ENCODE peak calls at places on chromosomes 6 and 20, in seven cellular contexts. N is astrocyte of the cerebellum, W is NB4, D is tibial nerve, X is neural progenitor cell, E is A549, P is foreskin fibroblast. I is an unnamed sample.

GRCh38 chr20:59515013-59515905 is 89.1 kb upstream of the PHACTR3 start:
- DNase-seq in P (peak; percentile 60), W (peak; percentile 47), E (peak; percentile 88), D (peak; percentile 65), X (peak; percentile 92), N (no peak), I (peak; percentile 92)

GRCh38 chr20:36575066-36575743 is 1.8 kb downstream of the TGIF2 start:
- DNase-seq in D (peak; percentile 38), E (peak; percentile 46), W (peak; percentile 66), N (peak; percentile 48), X (peak; percentile 36), P (peak; percentile 62), I (peak; percentile 46)

GRCh38 chr20:43722153-43722505 is 4.7 kb downstream of the GTSF1L start:
- DNase-seq in N (no peak), W (no peak), P (no peak), E (no peak), X (no peak), D (no peak), I (no peak)

GRCh38 chr20:47432251-47433210 is 69.2 kb upstream of the NCOA3 start:
- DNase-seq in D (no peak), N (no peak), P (peak; percentile 35), X (no peak), W (peak; percentile 81), E (no peak), I (no peak)

GRCh38 chr6:37535701-37536461 is 36.2 kb upstream of the CCDC167 start:
- DNase-seq in X (peak; percentile 75), P (no peak), W (no peak), E (no peak), D (no peak), N (no peak), I (peak; percentile 53)

GRCh38 chr6:128520436-128521301 is at the start of gene PTPRK:
- DNase-seq in D (peak; percentile 82), N (peak; percentile 83), P (peak; percentile 98), W (peak; percentile 42), E (peak; percentile 50), X (peak; percentile 97), I (peak; percentile 95)

GRCh38 chr6:54072708-54073313 is 38.4 kb upstream of the MLIP start:
- DNase-seq in P (no peak), W (no peak), E (no peak), D (no peak), X (no peak), N (no peak), I (no peak)

GRCh38 chr6:170206931-170207431 is 83.9 kb downstream of the DLL1 start:
- DNase-seq in W (no peak), D (no peak), P (no peak), E (no peak), X (no peak), N (no peak), I (no peak)

GRCh38 chr6:22765015-22765414 is 195.6 kb downstream of the HDGFL1 start:
- DNase-seq in E (no peak), X (no peak), W (no peak), P (peak; percentile 36), N (peak; percentile 22), D (no peak), I (no peak)

GRCh38 chr6:24910331-24910849 is 25.4 kb downstream of the RIPOR2 start:
- DNase-seq in D (no peak), X (peak; percentile 45), N (no peak), E (no peak), W (no peak), P (peak; percentile 52), I (peak; percentile 43)

GRCh38 chr6:34011298-34011697 is 134.6 kb downstream of the GRM4 start:
- DNase-seq in D (no peak), P (no peak), X (peak; percentile 52), W (no peak), E (no peak), N (no peak), I (peak; percentile 19)

GRCh38 chr6:161169690-161170089 is 104.2 kb downstream of the AGPAT4 start:
- DNase-seq in W (no peak), P (peak; percentile 90), X (no peak), D (peak; percentile 58), E (no peak), N (no peak), I (no peak)

GRCh38 chr6:150681992-150682391 is 82.3 kb downstream of the PLEKHG1 start:
- DNase-seq in P (no peak), X (no peak), N (no peak), E (no peak), W (no peak), D (no peak), I (no peak)

GRCh38 chr20:36752582-36752981 is 6.7 kb upstream of the NDRG3 start:
- DNase-seq in D (no peak), N (no peak), W (no peak), X (no peak), P (no peak), E (no peak), I (no peak)

GRCh38 chr6:25296980-25297379 is 17.8 kb downstream of the CARMIL1 start:
- DNase-seq in P (peak; percentile 71), N (no peak), E (no peak), X (no peak), D (peak; percentile 39), W (no peak), I (no peak)

GRCh38 chr6:35089935-35090505 is 51.1 kb downstream of the TCP11 start:
- DNase-seq in N (peak; percentile 94), D (no peak), E (no peak), X (no peak), P (peak; percentile 81), W (peak; percentile 52), I (no peak)

GRCh38 chr6:170173416-170173990 is 117.4 kb downstream of the DLL1 start:
- DNase-seq in X (no peak), E (no peak), W (no peak), N (no peak), D (no peak), P (no peak), I (peak; percentile 15)

GRCh38 chr20:51562334-51563140 is 20.0 kb upstream of the NFATC2 start:
- DNase-seq in P (peak; percentile 94), E (peak; percentile 65), X (peak; percentile 83), N (peak; percentile 96), W (peak; percentile 37), D (peak; percentile 88), I (peak; percentile 59)

GRCh38 chr20:51565298-51565697 is 22.8 kb upstream of the NFATC2 start:
- DNase-seq in E (no peak), X (no peak), N (no peak), D (no peak), P (no peak), W (no peak), I (no peak)

GRCh38 chr20:51562027-51562333 is 19.5 kb upstream of the NFATC2 start:
- DNase-seq in P (peak; percentile 51), D (no peak), W (peak; percentile 11), E (peak; percentile 26), N (no peak), X (no peak), I (no peak)

GRCh38 chr20:51563141-51563596 is 20.6 kb upstream of the NFATC2 start:
- DNase-seq in W (no peak), E (no peak), N (no peak), D (peak; percentile 38), P (no peak), X (no peak), I (no peak)

DNA sequence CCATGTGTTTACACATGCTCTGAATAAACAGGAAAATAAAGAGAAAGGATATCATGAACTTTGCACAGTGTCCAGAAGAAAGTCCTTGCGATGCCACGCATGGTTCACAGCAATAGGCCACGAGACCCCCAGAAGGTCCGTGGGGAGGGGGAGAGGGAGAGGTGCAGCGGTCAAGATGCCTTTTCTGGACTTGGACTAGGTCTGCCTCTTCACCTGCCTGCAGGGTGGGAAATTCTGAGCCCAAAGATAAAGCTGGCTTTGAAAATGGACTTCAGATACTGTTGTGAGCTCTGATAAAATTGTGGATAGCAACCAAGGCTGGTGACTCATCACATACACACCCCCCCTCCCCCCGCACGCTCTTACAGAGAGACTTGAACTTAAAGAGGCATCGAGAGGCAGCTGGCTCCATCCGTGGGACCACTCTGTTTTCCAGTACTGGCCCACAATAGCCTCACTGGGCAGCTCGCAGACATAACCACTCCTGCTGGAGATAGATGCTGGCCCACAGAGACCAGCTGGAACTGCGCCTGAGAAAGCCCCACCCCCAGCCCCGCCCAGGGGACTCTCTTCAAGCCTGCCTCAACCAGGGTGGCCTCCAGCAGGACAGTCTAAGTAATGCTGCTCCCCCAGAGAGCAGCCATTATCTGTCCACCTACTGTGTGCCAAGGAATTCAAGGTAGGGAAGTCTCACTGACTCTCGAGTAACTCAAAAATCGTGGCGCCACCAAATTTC is 21.2 kb upstream of the NFATC2 start:
- DNase-seq in X (peak; percentile 67), P (peak; percentile 88), W (peak; percentile 67), E (peak; percentile 81), N (peak; percentile 75), D (peak; percentile 64), I (peak; percentile 28)
- TF ChIP-seq CTCF in X (no peak), P (no peak), W (no peak), E (peak; percentile 7), N (no peak), D (no peak), I (no peak)

GRCh38 chr6:86707545-86708120 is 229.7 kb upstream of the HTR1E start:
- DNase-seq in N (no peak), X (no peak), P (no peak), W (no peak), D (no peak), E (no peak), I (no peak)

GRCh38 chr6:86712039-86712438 is 225.3 kb upstream of the HTR1E start:
- DNase-seq in E (no peak), N (no peak), W (no peak), D (no peak), X (no peak), P (no peak), I (no peak)

DNA sequence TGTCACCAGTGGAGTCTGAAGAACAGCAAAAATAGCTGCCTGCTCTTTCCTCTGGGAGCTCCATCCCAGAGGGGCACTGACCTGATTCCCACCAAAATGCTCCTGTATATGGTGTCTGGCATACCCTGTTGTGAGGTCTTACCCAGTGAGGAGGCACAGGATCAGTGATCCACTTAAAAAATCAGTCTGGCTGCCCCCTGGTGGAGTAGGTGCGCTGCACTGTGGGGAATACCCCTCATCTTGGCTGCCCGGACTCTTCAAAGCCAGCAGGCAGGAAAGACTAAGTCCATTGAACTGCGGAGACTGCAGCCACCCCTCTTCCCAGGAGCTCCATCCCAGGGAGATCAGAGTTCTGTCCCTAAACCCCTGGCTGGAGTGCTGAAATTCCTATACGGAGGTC is 230.9 kb upstream of the HTR1E start:
- DNase-seq in W (peak; percentile 19), N (no peak), E (no peak), D (no peak), X (peak; percentile 55), P (no peak), I (no peak)
- TF ChIP-seq CTCF in W (peak; percentile 17), N (no peak), E (no peak), D (no peak), X (peak; percentile 51), P (no peak), I (peak; percentile 23)

GRCh38 chr6:49515485-49516146 is 15.9 kb downstream of the GLYATL3 start:
- DNase-seq in D (no peak), W (no peak), X (no peak), P (no peak), N (no peak), E (no peak), I (no peak)
- TF ChIP-seq CTCF in D (no peak), W (no peak), X (no peak), P (no peak), N (no peak), E (no peak), I (no peak)

DNA sequence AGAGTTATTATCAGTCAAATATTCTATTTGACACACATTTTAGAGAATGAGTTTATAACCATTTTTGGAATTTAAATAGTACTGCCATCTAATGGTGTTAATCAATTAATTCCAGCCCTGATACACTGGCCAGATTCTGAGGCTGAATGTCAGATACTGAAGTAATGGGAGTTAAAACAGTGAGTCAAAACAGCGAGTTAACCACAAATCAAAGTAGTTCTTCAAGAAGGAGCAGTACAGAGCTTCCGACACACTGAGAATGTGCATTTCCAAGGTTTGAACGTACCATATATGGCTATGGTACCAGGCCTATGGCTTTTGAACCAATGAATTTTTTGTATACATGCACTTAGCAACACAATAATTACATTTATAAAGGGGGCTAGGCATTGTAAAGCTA is 11.3 kb upstream of the CEP43 start:
- DNase-seq in E (no peak), P (no peak), D (no peak), N (no peak), X (no peak), W (no peak), I (no peak)
- TF ChIP-seq CTCF in E (no peak), P (no peak), D (no peak), N (no peak), X (no peak), W (no peak), I (no peak)